ENCODE peak calls at places on chromosome 6, in six cellular contexts. One of them, this sample, is unnamed.

GRCh38 chr6:142551145-142551811 is 249.5 kb downstream of the ADGRG6 start:
- DNase-seq in neural crest cell: no peak
- DNase-seq in AG20443: peak; percentile 67
- DNase-seq in tibial nerve: no peak
- DNase-seq in LoVo: peak; percentile 62
- DNase-seq in MM.1S: no peak
- DNase-seq in this sample: no peak

GRCh38 chr6:119614138-119614537 is 264.6 kb upstream of the MAN1A1 start:
- DNase-seq in LoVo: no peak
- DNase-seq in neural crest cell: no peak
- DNase-seq in tibial nerve: no peak
- DNase-seq in AG20443: no peak
- DNase-seq in MM.1S: no peak
- DNase-seq in this sample: no peak

GRCh38 chr6:107811591-107812218 is 12.4 kb downstream of the SCML4 start:
- DNase-seq in AG20443: peak; percentile 47
- DNase-seq in LoVo: no peak
- DNase-seq in neural crest cell: no peak
- DNase-seq in tibial nerve: no peak
- DNase-seq in MM.1S: no peak
- DNase-seq in this sample: no peak

GRCh38 chr6:50706575-50706974 is 6.8 kb upstream of the TFAP2D start:
- DNase-seq in tibial nerve: no peak
- DNase-seq in neural crest cell: no peak
- DNase-seq in AG20443: no peak
- DNase-seq in MM.1S: no peak
- DNase-seq in LoVo: no peak
- DNase-seq in this sample: no peak

GRCh38 chr6:149166324-149166723 is 151.2 kb upstream of the TAB2 start:
- DNase-seq in neural crest cell: no peak
- DNase-seq in tibial nerve: no peak
- DNase-seq in LoVo: no peak
- DNase-seq in MM.1S: no peak
- DNase-seq in AG20443: no peak
- DNase-seq in this sample: no peak

GRCh38 chr6:166325383-166326042 is 16.8 kb downstream of the SFT2D1 start:
- DNase-seq in neural crest cell: no peak
- DNase-seq in AG20443: no peak
- DNase-seq in MM.1S: no peak
- DNase-seq in LoVo: no peak
- DNase-seq in tibial nerve: no peak
- DNase-seq in this sample: no peak

GRCh38 chr6:137589067-137589848 is 95.1 kb upstream of the OLIG3 start:
- DNase-seq in tibial nerve: no peak
- DNase-seq in MM.1S: peak; percentile 94
- DNase-seq in neural crest cell: no peak
- DNase-seq in AG20443: no peak
- DNase-seq in LoVo: peak; percentile 7
- DNase-seq in this sample: no peak

GRCh38 chr6:98958791-98959190 is 11.0 kb upstream of the FBXL4 start:
- DNase-seq in neural crest cell: no peak
- DNase-seq in MM.1S: no peak
- DNase-seq in tibial nerve: no peak
- DNase-seq in LoVo: no peak
- DNase-seq in AG20443: no peak
- DNase-seq in this sample: no peak

GRCh38 chr6:6293317-6293716 is 27.1 kb downstream of the F13A1 start:
- DNase-seq in neural crest cell: no peak
- DNase-seq in LoVo: no peak
- DNase-seq in MM.1S: no peak
- DNase-seq in AG20443: no peak
- DNase-seq in tibial nerve: no peak
- DNase-seq in this sample: no peak

GRCh38 chr6:148840256-148840655 is 93.4 kb downstream of the UST start:
- DNase-seq in LoVo: no peak
- DNase-seq in tibial nerve: no peak
- DNase-seq in AG20443: no peak
- DNase-seq in neural crest cell: no peak
- DNase-seq in MM.1S: no peak
- DNase-seq in this sample: no peak

GRCh38 chr6:109595998-109596397 is 95.0 kb downstream of the AK9 start:
- DNase-seq in AG20443: peak; percentile 49
- DNase-seq in tibial nerve: no peak
- DNase-seq in neural crest cell: no peak
- DNase-seq in LoVo: peak; percentile 9
- DNase-seq in MM.1S: peak; percentile 26
- DNase-seq in this sample: no peak

GRCh38 chr6:7727150-7727950 is 1.5 kb downstream of the BMP6 start:
- DNase-seq in tibial nerve: no peak
- DNase-seq in MM.1S: peak; percentile 21
- DNase-seq in AG20443: peak; percentile 38
- DNase-seq in LoVo: no peak
- DNase-seq in neural crest cell: peak; percentile 16
- DNase-seq in this sample: no peak

GRCh38 chr6:37558158-37558557 is 58.5 kb upstream of the CCDC167 start:
- DNase-seq in LoVo: no peak
- DNase-seq in neural crest cell: no peak
- DNase-seq in tibial nerve: no peak
- DNase-seq in MM.1S: no peak
- DNase-seq in AG20443: no peak
- DNase-seq in this sample: no peak

GRCh38 chr6:53159558-53159957 is 10.9 kb upstream of the GCM1 start:
- DNase-seq in tibial nerve: no peak
- DNase-seq in LoVo: no peak
- DNase-seq in AG20443: peak; percentile 52
- DNase-seq in neural crest cell: no peak
- DNase-seq in MM.1S: no peak
- DNase-seq in this sample: no peak

This sample was measured in NCI-H1417 treated with DMSO at 0.1 percent for 48 hours.